ENCODE peak calls at places on chromosomes 1 and 21, in four cellular contexts. One of them, this sample, is unnamed.

GRCh38 chr1:212375986-212376385 is 38.7 kb downstream of the PACC1 start:
- DNase-seq in NCI-H146: no peak
- DNase-seq in H54: no peak
- DNase-seq in ELR: no peak
- DNase-seq in this sample: no peak

GRCh38 chr1:203183828-203184227 is 2.7 kb downstream of the CHI3L1 start:
- DNase-seq in H54: no peak
- DNase-seq in ELR: no peak
- DNase-seq in NCI-H146: no peak
- DNase-seq in this sample: no peak

GRCh38 chr1:167447521-167448136 is 70.7 kb downstream of the CD247 start:
- DNase-seq in NCI-H146: peak
- DNase-seq in ELR: peak
- DNase-seq in H54: peak
- DNase-seq in this sample: peak

GRCh38 chr1:1074631-1075147 is 583 bp upstream of the RNF223 start:
- DNase-seq in ELR: no peak
- DNase-seq in NCI-H146: no peak
- DNase-seq in H54: no peak
- DNase-seq in this sample: no peak

GRCh38 chr1:102174259-102174863 is 177.6 kb upstream of the OLFM3 start:
- DNase-seq in H54: no peak
- DNase-seq in ELR: peak
- DNase-seq in NCI-H146: no peak
- DNase-seq in this sample: no peak

GRCh38 chr21:20996421-20997307 is 1.5 kb upstream of the NCAM2 start:
- DNase-seq in NCI-H146: no peak
- DNase-seq in H54: peak
- DNase-seq in ELR: peak
- DNase-seq in this sample: peak

GRCh38 chr1:107829083-107829771 is 135.8 kb downstream of the VAV3 start:
- DNase-seq in NCI-H146: no peak
- DNase-seq in ELR: no peak
- DNase-seq in H54: no peak
- DNase-seq in this sample: peak

GRCh38 chr1:74395492-74395891 is 116.9 kb downstream of the LRRC53 start:
- DNase-seq in NCI-H146: no peak
- DNase-seq in H54: no peak
- DNase-seq in ELR: no peak
- DNase-seq in this sample: no peak

GRCh38 chr1:25954371-25954938 is 43.4 kb downstream of the PAFAH2 start:
- DNase-seq in ELR: no peak
- DNase-seq in NCI-H146: no peak
- DNase-seq in H54: no peak
- DNase-seq in this sample: no peak

GRCh38 chr1:110106013-110106941 is 6.0 kb upstream of the UBL4B start:
- DNase-seq in H54: peak
- DNase-seq in ELR: peak
- DNase-seq in NCI-H146: peak
- DNase-seq in this sample: peak

GRCh38 chr1:231918239-231919015 is 291.8 kb downstream of the DISC1 start:
- DNase-seq in NCI-H146: no peak
- DNase-seq in H54: peak
- DNase-seq in ELR: peak
- DNase-seq in this sample: no peak

GRCh38 chr21:37367758-37368535 is 1.4 kb downstream of the DYRK1A start:
- DNase-seq in ELR: peak
- DNase-seq in NCI-H146: peak
- DNase-seq in H54: no peak
- DNase-seq in this sample: no peak

GRCh38 chr1:91741301-91741700 is 144.7 kb downstream of the TGFBR3 start:
- DNase-seq in H54: no peak
- DNase-seq in ELR: peak
- DNase-seq in NCI-H146: no peak
- DNase-seq in this sample: no peak

GRCh38 chr1:183444243-183444642 is 26.1 kb upstream of the NMNAT2 start:
- DNase-seq in ELR: peak
- DNase-seq in NCI-H146: no peak
- DNase-seq in H54: no peak
- DNase-seq in this sample: no peak

GRCh38 chr1:66764994-66765578 is 12.8 kb downstream of the DYNLT5 start:
- DNase-seq in NCI-H146: peak
- DNase-seq in ELR: peak
- DNase-seq in H54: no peak
- DNase-seq in this sample: peak

GRCh38 chr1:203557958-203558760 is 64.2 kb downstream of the OPTC start:
- DNase-seq in ELR: peak
- DNase-seq in H54: peak
- DNase-seq in NCI-H146: no peak
- DNase-seq in this sample: peak

GRCh38 chr1:45442272-45442671 is 48.7 kb downstream of the TESK2 start:
- DNase-seq in H54: peak
- DNase-seq in ELR: peak
- DNase-seq in NCI-H146: no peak
- DNase-seq in this sample: no peak

GRCh38 chr1:239386453-239387303 is at the start of gene CHRM3:
- DNase-seq in ELR: peak
- DNase-seq in NCI-H146: peak
- DNase-seq in H54: peak
- DNase-seq in this sample: no peak

GRCh38 chr1:38991638-38992449 is 768 bp downstream of the AKIRIN1 start:
- DNase-seq in ELR: peak
- DNase-seq in H54: peak
- DNase-seq in NCI-H146: peak
- DNase-seq in this sample: peak

GRCh38 chr1:205065666-205066065 is 18.6 kb downstream of the TMEM81 start:
- DNase-seq in H54: no peak
- DNase-seq in ELR: no peak
- DNase-seq in NCI-H146: no peak
- DNase-seq in this sample: no peak

GRCh38 chr1:59699227-59699847 is 115.4 kb upstream of the HOOK1 start:
- DNase-seq in NCI-H146: peak
- DNase-seq in ELR: peak
- DNase-seq in H54: peak
- DNase-seq in this sample: peak

GRCh38 chr1:36782785-36783184 is 251.5 kb downstream of the GRIK3 start:
- DNase-seq in NCI-H146: no peak
- DNase-seq in H54: no peak
- DNase-seq in ELR: no peak
- DNase-seq in this sample: no peak

GRCh38 chr1:246161626-246162025 is 345.5 kb downstream of the SMYD3 start:
- DNase-seq in H54: no peak
- DNase-seq in NCI-H146: no peak
- DNase-seq in ELR: peak
- DNase-seq in this sample: no peak

This sample was measured in MV-4-11.